ENCODE peak calls at places on chromosomes 2 and 18, in ten cellular contexts. One of them, this sample, is unnamed.

GRCh38 chr2:147483293-147483669 is 361.5 kb upstream of the ACVR2A start:
- DNase-seq in IMR-90: no peak
- DNase-seq in esophagus squamous epithelium: no peak
- DNase-seq in prostate gland: no peak
- DNase-seq in sigmoid colon: no peak
- DNase-seq in ovary: no peak
- DNase-seq in NB4: no peak
- DNase-seq in stomach: no peak
- DNase-seq in heart left ventricle: no peak
- DNase-seq in endothelial cell of umbilical vein: no peak
- DNase-seq in this sample: no peak

GRCh38 chr2:236217926-236218325 is 46.3 kb downstream of the ASB18 start:
- DNase-seq in IMR-90: no peak
- DNase-seq in esophagus squamous epithelium: no peak
- DNase-seq in prostate gland: no peak
- DNase-seq in sigmoid colon: no peak
- DNase-seq in ovary: no peak
- DNase-seq in NB4: no peak
- DNase-seq in stomach: no peak
- DNase-seq in heart left ventricle: no peak
- DNase-seq in endothelial cell of umbilical vein: no peak
- DNase-seq in this sample: no peak

GRCh38 chr2:202084265-202084664 is 11.2 kb downstream of the KIAA2012 start:
- DNase-seq in IMR-90: peak
- DNase-seq in esophagus squamous epithelium: no peak
- DNase-seq in prostate gland: no peak
- DNase-seq in sigmoid colon: no peak
- DNase-seq in ovary: no peak
- DNase-seq in NB4: no peak
- DNase-seq in stomach: no peak
- DNase-seq in heart left ventricle: no peak
- DNase-seq in endothelial cell of umbilical vein: no peak
- DNase-seq in this sample: no peak

GRCh38 chr2:28296904-28297303 is 95.8 kb upstream of the FOSL2 start:
- DNase-seq in IMR-90: peak
- DNase-seq in esophagus squamous epithelium: no peak
- DNase-seq in prostate gland: no peak
- DNase-seq in sigmoid colon: no peak
- DNase-seq in ovary: no peak
- DNase-seq in NB4: no peak
- DNase-seq in stomach: no peak
- DNase-seq in heart left ventricle: no peak
- DNase-seq in endothelial cell of umbilical vein: no peak
- DNase-seq in this sample: no peak

GRCh38 chr18:60157810-60158209 is 214.8 kb downstream of the MC4R start:
- DNase-seq in IMR-90: no peak
- DNase-seq in esophagus squamous epithelium: no peak
- DNase-seq in prostate gland: no peak
- DNase-seq in sigmoid colon: no peak
- DNase-seq in ovary: no peak
- DNase-seq in NB4: no peak
- DNase-seq in stomach: no peak
- DNase-seq in heart left ventricle: no peak
- DNase-seq in endothelial cell of umbilical vein: no peak
- DNase-seq in this sample: no peak

GRCh38 chr2:107137711-107138110 is 251.7 kb upstream of the ST6GAL2 start:
- DNase-seq in IMR-90: no peak
- DNase-seq in esophagus squamous epithelium: no peak
- DNase-seq in prostate gland: no peak
- DNase-seq in sigmoid colon: no peak
- DNase-seq in ovary: no peak
- DNase-seq in NB4: no peak
- DNase-seq in stomach: no peak
- DNase-seq in heart left ventricle: no peak
- DNase-seq in endothelial cell of umbilical vein: no peak
- DNase-seq in this sample: no peak

GRCh38 chr2:222142027-222142426 is 156.8 kb downstream of the PAX3 start:
- DNase-seq in IMR-90: no peak
- DNase-seq in esophagus squamous epithelium: no peak
- DNase-seq in prostate gland: no peak
- DNase-seq in sigmoid colon: no peak
- DNase-seq in ovary: no peak
- DNase-seq in NB4: no peak
- DNase-seq in stomach: no peak
- DNase-seq in heart left ventricle: no peak
- DNase-seq in endothelial cell of umbilical vein: no peak
- DNase-seq in this sample: peak

GRCh38 chr2:100017633-100018032 is 124.8 kb downstream of the AFF3 start:
- DNase-seq in IMR-90: peak
- DNase-seq in esophagus squamous epithelium: no peak
- DNase-seq in prostate gland: no peak
- DNase-seq in sigmoid colon: no peak
- DNase-seq in ovary: no peak
- DNase-seq in NB4: no peak
- DNase-seq in stomach: no peak
- DNase-seq in heart left ventricle: no peak
- DNase-seq in endothelial cell of umbilical vein: no peak
- DNase-seq in this sample: no peak

GRCh38 chr18:48405108-48405507 is 4.1 kb downstream of the ZBTB7C start:
- DNase-seq in IMR-90: peak
- DNase-seq in esophagus squamous epithelium: no peak
- DNase-seq in prostate gland: no peak
- DNase-seq in sigmoid colon: no peak
- DNase-seq in ovary: no peak
- DNase-seq in NB4: peak
- DNase-seq in stomach: no peak
- DNase-seq in heart left ventricle: no peak
- DNase-seq in endothelial cell of umbilical vein: no peak
- DNase-seq in this sample: peak

GRCh38 chr2:136359121-136359965 is 241.4 kb upstream of the CXCR4 start:
- DNase-seq in IMR-90: no peak
- DNase-seq in esophagus squamous epithelium: no peak
- DNase-seq in prostate gland: no peak
- DNase-seq in sigmoid colon: no peak
- DNase-seq in ovary: no peak
- DNase-seq in NB4: no peak
- DNase-seq in stomach: no peak
- DNase-seq in heart left ventricle: no peak
- DNase-seq in endothelial cell of umbilical vein: no peak
- DNase-seq in this sample: no peak

GRCh38 chr2:3078684-3079083 is 298.9 kb downstream of the EIPR1 start:
- DNase-seq in IMR-90: no peak
- DNase-seq in esophagus squamous epithelium: no peak
- DNase-seq in prostate gland: no peak
- DNase-seq in sigmoid colon: no peak
- DNase-seq in ovary: no peak
- DNase-seq in NB4: no peak
- DNase-seq in stomach: no peak
- DNase-seq in heart left ventricle: no peak
- DNase-seq in endothelial cell of umbilical vein: no peak
- DNase-seq in this sample: no peak

GRCh38 chr2:207765960-207766582 is 3.6 kb downstream of the FZD5 start:
- DNase-seq in IMR-90: no peak
- DNase-seq in esophagus squamous epithelium: no peak
- DNase-seq in prostate gland: no peak
- DNase-seq in sigmoid colon: no peak
- DNase-seq in ovary: no peak
- DNase-seq in NB4: no peak
- DNase-seq in stomach: no peak
- DNase-seq in heart left ventricle: no peak
- DNase-seq in endothelial cell of umbilical vein: no peak
- DNase-seq in this sample: no peak

GRCh38 chr2:207764096-207764630 is 5.5 kb downstream of the FZD5 start:
- DNase-seq in IMR-90: no peak
- DNase-seq in esophagus squamous epithelium: no peak
- DNase-seq in prostate gland: no peak
- DNase-seq in sigmoid colon: no peak
- DNase-seq in ovary: no peak
- DNase-seq in NB4: no peak
- DNase-seq in stomach: no peak
- DNase-seq in heart left ventricle: no peak
- DNase-seq in endothelial cell of umbilical vein: no peak
- DNase-seq in this sample: no peak

GRCh38 chr2:207762146-207762545 is 7.6 kb downstream of the FZD5 start:
- DNase-seq in IMR-90: peak
- DNase-seq in esophagus squamous epithelium: no peak
- DNase-seq in prostate gland: no peak
- DNase-seq in sigmoid colon: no peak
- DNase-seq in ovary: no peak
- DNase-seq in NB4: no peak
- DNase-seq in stomach: no peak
- DNase-seq in heart left ventricle: no peak
- DNase-seq in endothelial cell of umbilical vein: no peak
- DNase-seq in this sample: no peak

GRCh38 chr2:207765541-207765940 is 4.2 kb downstream of the FZD5 start:
- DNase-seq in IMR-90: no peak
- DNase-seq in esophagus squamous epithelium: no peak
- DNase-seq in prostate gland: no peak
- DNase-seq in sigmoid colon: no peak
- DNase-seq in ovary: no peak
- DNase-seq in NB4: no peak
- DNase-seq in stomach: peak
- DNase-seq in heart left ventricle: no peak
- DNase-seq in endothelial cell of umbilical vein: no peak
- DNase-seq in this sample: no peak

DNA sequence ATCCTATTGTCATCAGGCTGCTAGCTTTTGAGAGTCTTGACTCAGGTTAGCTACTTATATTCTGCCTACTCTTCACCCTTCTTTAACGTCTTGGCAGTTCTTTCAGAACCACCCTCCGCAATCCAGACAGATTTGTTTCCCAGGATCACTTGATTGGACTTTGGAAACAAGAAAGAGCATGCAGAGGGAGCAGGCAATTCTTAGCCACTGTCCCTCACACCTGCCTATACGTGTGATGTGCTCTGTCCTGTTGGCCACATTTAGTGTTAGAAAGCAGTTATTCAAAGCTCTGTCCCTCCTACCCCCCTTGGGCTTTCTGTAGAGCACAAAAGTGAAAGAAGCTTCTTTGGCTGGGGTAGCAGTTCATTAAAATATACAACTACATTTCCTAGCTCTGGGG is 6.4 kb downstream of the FZD5 start:
- DNase-seq in IMR-90: no peak
- DNase-seq in esophagus squamous epithelium: no peak
- DNase-seq in prostate gland: no peak
- DNase-seq in sigmoid colon: no peak
- DNase-seq in ovary: no peak
- DNase-seq in NB4: no peak
- DNase-seq in stomach: no peak
- DNase-seq in heart left ventricle: no peak
- DNase-seq in endothelial cell of umbilical vein: no peak
- DNase-seq in this sample: no peak
- TF ChIP-seq POLR2A in IMR-90: no peak
- TF ChIP-seq POLR2A in esophagus squamous epithelium: no peak
- TF ChIP-seq POLR2A in prostate gland: no peak
- TF ChIP-seq POLR2A in sigmoid colon: no peak
- TF ChIP-seq POLR2A in ovary: no peak
- TF ChIP-seq POLR2A in NB4: no peak
- TF ChIP-seq POLR2A in stomach: no peak
- TF ChIP-seq POLR2A in heart left ventricle: no peak
- TF ChIP-seq POLR2A in endothelial cell of umbilical vein: no peak
- TF ChIP-seq POLR2A in this sample: no peak

GRCh38 chr2:75646583-75647425 is at the start of gene MRPL19:
- DNase-seq in IMR-90: peak
- DNase-seq in esophagus squamous epithelium: peak
- DNase-seq in prostate gland: peak
- DNase-seq in sigmoid colon: peak
- DNase-seq in ovary: peak
- DNase-seq in NB4: peak
- DNase-seq in stomach: peak
- DNase-seq in heart left ventricle: peak
- DNase-seq in endothelial cell of umbilical vein: peak
- DNase-seq in this sample: peak
- TF ChIP-seq POLR2A in IMR-90: peak
- TF ChIP-seq POLR2A in esophagus squamous epithelium: no peak
- TF ChIP-seq POLR2A in prostate gland: peak
- TF ChIP-seq POLR2A in sigmoid colon: no peak
- TF ChIP-seq POLR2A in ovary: peak
- TF ChIP-seq POLR2A in NB4: peak
- TF ChIP-seq POLR2A in stomach: no peak
- TF ChIP-seq POLR2A in heart left ventricle: no peak
- TF ChIP-seq POLR2A in endothelial cell of umbilical vein: peak
- TF ChIP-seq POLR2A in this sample: peak

DNA sequence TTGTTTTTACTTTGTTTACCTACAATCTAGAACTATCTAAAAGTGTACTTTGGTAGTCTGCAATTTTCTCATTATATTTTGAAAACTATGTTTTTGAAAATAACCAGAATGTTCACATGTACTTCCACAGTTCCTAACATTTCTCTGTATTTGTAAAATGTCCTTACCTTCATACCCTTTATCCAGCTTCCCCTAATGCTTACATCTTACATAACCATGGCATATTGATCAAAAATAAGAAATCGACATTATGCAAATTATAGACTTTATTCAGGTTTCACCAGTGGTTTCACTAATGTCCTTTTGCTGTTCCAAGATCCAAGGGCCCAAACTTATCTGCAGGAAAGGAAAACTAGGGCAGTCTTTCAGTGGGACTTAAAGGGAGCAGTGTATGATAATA is 114.1 kb downstream of the PLEKHM3 start:
- DNase-seq in IMR-90: no peak
- DNase-seq in esophagus squamous epithelium: no peak
- DNase-seq in prostate gland: no peak
- DNase-seq in sigmoid colon: no peak
- DNase-seq in ovary: no peak
- DNase-seq in NB4: no peak
- DNase-seq in stomach: no peak
- DNase-seq in heart left ventricle: no peak
- DNase-seq in endothelial cell of umbilical vein: no peak
- DNase-seq in this sample: no peak
- TF ChIP-seq POLR2A in IMR-90: no peak
- TF ChIP-seq POLR2A in esophagus squamous epithelium: no peak
- TF ChIP-seq POLR2A in prostate gland: no peak
- TF ChIP-seq POLR2A in sigmoid colon: no peak
- TF ChIP-seq POLR2A in ovary: no peak
- TF ChIP-seq POLR2A in NB4: no peak
- TF ChIP-seq POLR2A in stomach: no peak
- TF ChIP-seq POLR2A in heart left ventricle: no peak
- TF ChIP-seq POLR2A in endothelial cell of umbilical vein: no peak
- TF ChIP-seq POLR2A in this sample: no peak

DNA sequence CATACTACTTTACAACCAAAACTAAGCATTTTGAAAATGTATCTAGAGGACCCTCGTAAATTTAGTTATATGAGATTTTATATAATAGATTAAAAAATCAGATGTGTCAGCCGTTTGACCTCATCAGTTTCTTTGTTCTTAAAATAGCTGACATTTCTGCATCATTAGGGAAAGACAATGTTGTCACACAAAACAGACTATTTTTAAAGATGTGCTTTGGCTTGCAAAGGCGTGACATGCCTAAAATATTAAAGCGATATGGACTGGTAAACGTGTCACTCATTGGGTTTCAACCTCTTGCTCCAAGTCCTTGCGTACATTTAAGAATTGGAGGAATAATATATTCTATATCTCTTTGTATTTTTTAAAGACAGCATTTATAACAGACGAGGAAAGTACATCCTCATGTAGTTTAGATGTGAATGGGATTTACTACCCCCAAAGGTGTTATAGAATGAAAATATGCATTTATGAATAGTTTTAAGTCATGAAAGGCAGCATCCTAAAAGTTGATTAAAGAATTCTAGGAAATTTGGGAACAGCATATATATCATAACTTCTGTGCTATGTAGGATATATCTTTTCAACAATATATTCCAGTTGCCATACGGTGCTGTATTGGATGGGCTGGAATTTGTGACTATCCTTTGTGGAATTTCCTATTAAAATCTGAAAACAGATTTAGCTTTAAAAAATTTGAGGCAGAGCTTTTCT is 3.8 kb downstream of the MYL12A start:
- DNase-seq in IMR-90: no peak
- DNase-seq in esophagus squamous epithelium: no peak
- DNase-seq in prostate gland: no peak
- DNase-seq in sigmoid colon: no peak
- DNase-seq in ovary: no peak
- DNase-seq in NB4: no peak
- DNase-seq in stomach: no peak
- DNase-seq in heart left ventricle: no peak
- DNase-seq in endothelial cell of umbilical vein: peak
- DNase-seq in this sample: no peak
- TF ChIP-seq POLR2A in IMR-90: no peak
- TF ChIP-seq POLR2A in esophagus squamous epithelium: no peak
- TF ChIP-seq POLR2A in prostate gland: no peak
- TF ChIP-seq POLR2A in sigmoid colon: no peak
- TF ChIP-seq POLR2A in ovary: no peak
- TF ChIP-seq POLR2A in NB4: no peak
- TF ChIP-seq POLR2A in stomach: no peak
- TF ChIP-seq POLR2A in heart left ventricle: no peak
- TF ChIP-seq POLR2A in endothelial cell of umbilical vein: no peak
- TF ChIP-seq POLR2A in this sample: no peak

This sample was measured in H54.